ENCODE peak calls at places on chromosomes 6 and 20, in four cellular contexts. A is HTR-8/SVneo, R is HT1080, C is germinal center. H is an unnamed sample.

GRCh38 chr6:130132286-130132701 is 90.5 kb downstream of the SAMD3 start:
- DNase-seq in C (no peak), A (no peak), R (no peak), H (peak; percentile 68)

GRCh38 chr6:40444811-40445210 is 142.4 kb downstream of the LRFN2 start:
- DNase-seq in A (no peak), C (no peak), R (peak; percentile 50), H (no peak)

GRCh38 chr20:3808141-3808479 is 12.0 kb downstream of the CDC25B start:
- DNase-seq in C (no peak), A (peak; percentile 83), R (peak; percentile 99), H (no peak)

GRCh38 chr6:121653624-121654008 is 218.2 kb downstream of the GJA1 start:
- DNase-seq in A (no peak), R (no peak), C (no peak), H (no peak)

GRCh38 chr6:63348836-63349235 is 29.1 kb upstream of the LGSN start:
- DNase-seq in C (no peak), R (no peak), A (no peak), H (no peak)

GRCh38 chr6:117674991-117675657 is at the start of gene NUS1:
- DNase-seq in A (peak; percentile 98), R (peak; percentile 96), C (peak; percentile 96), H (peak; percentile 99)

GRCh38 chr6:26525818-26526217 is 12.3 kb upstream of the HMGN4 start:
- DNase-seq in C (no peak), R (no peak), A (no peak), H (no peak)

GRCh38 chr20:49868964-49869363 is 46.4 kb downstream of the SPATA2 start:
- DNase-seq in A (no peak), R (no peak), C (no peak), H (no peak)

GRCh38 chr6:52399511-52400315 is 20.4 kb upstream of the EFHC1 start:
- DNase-seq in A (peak; percentile 51), C (peak; percentile 36), R (peak; percentile 65), H (peak; percentile 36)

GRCh38 chr20:62897666-62898065 is 28.6 kb downstream of the DIDO1 start:
- DNase-seq in C (no peak), A (no peak), R (no peak), H (no peak)

GRCh38 chr6:97405818-97406409 is 122.9 kb upstream of the MMS22L start:
- DNase-seq in C (no peak), A (no peak), R (no peak), H (no peak)

GRCh38 chr6:31738048-31738979 is 1.5 kb upstream of the MSH5 start:
- DNase-seq in A (peak; percentile 55), C (peak; percentile 74), R (peak; percentile 94), H (peak; percentile 68)

GRCh38 chr20:44026932-44027685 is 112.5 kb downstream of the TOX2 start:
- DNase-seq in R (no peak), C (no peak), A (no peak), H (no peak)

GRCh38 chr20:37513764-37514359 is 7.2 kb upstream of the NNAT start:
- DNase-seq in R (no peak), C (no peak), A (no peak), H (no peak)

GRCh38 chr6:28580484-28580883 is 54.8 kb downstream of the GPX5 start:
- DNase-seq in A (no peak), C (no peak), R (no peak), H (no peak)

GRCh38 chr20:50421356-50422340 is 88.5 kb upstream of the PTPN1 start:
- DNase-seq in A (no peak), C (no peak), R (no peak), H (no peak)

H was measured in activated CD4-positive, alpha-beta T cell treated with anti-CD3 and anti-CD28 coated beads for 48 hours.